ENCODE peak calls at places on chromosomes 11 and 22, in seven cellular contexts. K, J, R, S, V, P and Y are unnamed samples.

GRCh38 chr11:68044145-68044813 is 5.5 kb downstream of the TCIRG1 start:
- DNase-seq in V (no peak), J (no peak), K (no peak), S (peak; percentile 84), R (no peak), P (no peak), Y (no peak)

GRCh38 chr11:12177739-12178338 is 67.4 kb downstream of the MICAL2 start:
- DNase-seq in S (no peak), R (no peak), J (no peak), P (no peak), V (no peak), K (no peak), Y (no peak)

GRCh38 chr11:57791321-57792059 is 29.9 kb downstream of the CTNND1 start:
- DNase-seq in V (no peak), J (no peak), K (no peak), P (no peak), R (no peak), S (no peak), Y (no peak)

GRCh38 chr22:37905534-37906363 is at the start of gene MICALL1:
- DNase-seq in J (peak; percentile 54), R (peak; percentile 49), P (peak; percentile 89), K (peak; percentile 76), S (peak; percentile 29), V (peak; percentile 78), Y (no peak)

GRCh38 chr11:72240461-72241289 is 3.3 kb downstream of the PHOX2A start:
- DNase-seq in S (peak; percentile 24), J (no peak), R (no peak), V (peak; percentile 21), P (no peak), K (no peak), Y (no peak)

GRCh38 chr22:25546242-25546641 is 18.2 kb upstream of the GRK3 start:
- DNase-seq in V (no peak), J (no peak), P (no peak), R (no peak), K (no peak), S (no peak), Y (no peak)

GRCh38 chr22:20651286-20651685 is 122.6 kb upstream of the SERPIND1 start:
- DNase-seq in K (no peak), R (no peak), S (no peak), P (no peak), J (no peak), V (peak; percentile 0), Y (no peak)

GRCh38 chr11:94681852-94682251 is 86.3 kb upstream of the AMOTL1 start:
- DNase-seq in P (no peak), J (no peak), R (no peak), V (no peak), S (no peak), K (no peak), Y (no peak)

GRCh38 chr11:8794677-8795103 is 112.1 kb downstream of the RPL27A start:
- DNase-seq in R (no peak), S (no peak), J (no peak), V (no peak), K (no peak), P (no peak), Y (no peak)

GRCh38 chr11:112369374-112369773 is 108.7 kb upstream of the PLET1 start:
- DNase-seq in J (no peak), V (no peak), R (no peak), P (no peak), K (no peak), S (no peak), Y (no peak)

GRCh38 chr11:106242723-106243405 is 165.4 kb downstream of the AASDHPPT start:
- DNase-seq in R (no peak), S (no peak), V (no peak), P (no peak), J (no peak), K (no peak), Y (no peak)

GRCh38 chr11:126352163-126352562 is 3.3 kb upstream of the ST3GAL4 start:
- DNase-seq in S (no peak), K (no peak), J (no peak), P (no peak), V (no peak), R (no peak), Y (no peak)

GRCh38 chr11:45405916-45406670 is 120.0 kb upstream of the SYT13 start:
- DNase-seq in P (no peak), J (no peak), V (no peak), S (no peak), K (no peak), R (no peak), Y (no peak)